ENCODE peak calls at places on chromosomes 16 and 17, in nine cellular contexts. V is NCI-H446; A is activated CD8-positive, alpha-beta memory T cell treated with anti-CD3 and anti-CD28 coated beads, Interleukin-2, amount 10 ng/mL, durations not matched to agents 7 days and 5 days; M is NCI-H1048; U is posterior cingulate gyrus; T is effector memory CD4-positive, alpha-beta T cell; Z is activated T-helper 9 cell treated with anti-CD3 and anti-CD28 coated beads, Interleukin-2, amount 50 U/mL, for 16 hours; G is NCI-H69; Q is ascending aorta. K is an unnamed sample.

GRCh38 chr16:15422222-15422621 is 12.2 kb upstream of the BMERB1 start:
- DNase-seq in V (no peak), A (no peak), M (no peak), U (no peak), T (no peak), Z (no peak), G (no peak), Q (no peak), K (no peak)

GRCh38 chr16:34054137-34054536 is 594.7 kb downstream of the TP53TG3F start:
- DNase-seq in V (no peak), A (no peak), M (no peak), U (no peak), T (no peak), Z (no peak), G (no peak), Q (no peak), K (no peak)

GRCh38 chr16:61887903-61888302 is 148.3 kb downstream of the CDH8 start:
- DNase-seq in V (no peak), A (no peak), M (no peak), U (no peak), T (no peak), Z (no peak), G (no peak), Q (no peak), K (peak)

GRCh38 chr17:45361976-45362375 is 45.2 kb upstream of the MAP3K14 start:
- DNase-seq in V (no peak), A (no peak), M (no peak), U (no peak), T (no peak), Z (no peak), G (no peak), Q (peak), K (no peak)

GRCh38 chr16:69286941-69287713 is 24.0 kb upstream of the VPS4A start:
- DNase-seq in V (no peak), A (peak), M (no peak), U (no peak), T (peak), Z (no peak), G (peak), Q (peak), K (peak)

GRCh38 chr16:889586-889985 is 81.2 kb downstream of the LMF1 start:
- DNase-seq in V (no peak), A (no peak), M (no peak), U (no peak), T (no peak), Z (no peak), G (no peak), Q (no peak), K (no peak)

GRCh38 chr16:27084296-27085065 is 17.8 kb downstream of the C16orf82 start:
- DNase-seq in V (no peak), A (no peak), M (no peak), U (no peak), T (no peak), Z (no peak), G (no peak), Q (no peak), K (peak)

GRCh38 chr17:49834118-49834743 is 13.6 kb downstream of the TAC4 start:
- DNase-seq in V (no peak), A (no peak), M (no peak), U (no peak), T (no peak), Z (no peak), G (no peak), Q (no peak), K (peak)

GRCh38 chr16:72934661-72935403 is 113.1 kb downstream of the ZFHX3 start:
- DNase-seq in V (no peak), A (no peak), M (no peak), U (no peak), T (no peak), Z (no peak), G (no peak), Q (no peak), K (peak)